ENCODE peak calls at places on chromosomes 13 and 19, in five cellular contexts. T is heart right ventricle; I is CD8-positive, alpha-beta T cell; M is OCI-LY7; D is endothelial cell of umbilical vein. Z is an unnamed sample.

GRCh38 chr13:72694314-72694713 is 33.1 kb downstream of the MZT1 start:
- DNase-seq in I (no peak), M (no peak), T (no peak), D (peak), Z (no peak)

GRCh38 chr13:92537485-92537884 is 689.1 kb upstream of the GPC6 start:
- DNase-seq in I (no peak), D (no peak), M (no peak), T (no peak), Z (no peak)

GRCh38 chr19:4830768-4831265 is 695 bp downstream of the TICAM1 start:
- DNase-seq in M (peak), D (no peak), I (no peak), T (no peak), Z (no peak)

GRCh38 chr19:42253245-42254082 is 1.5 kb downstream of the ERF start:
- DNase-seq in M (peak), I (peak), T (peak), D (peak), Z (peak)

GRCh38 chr13:98206946-98207345 is 29.9 kb upstream of the RNF113B start:
- DNase-seq in M (no peak), T (no peak), D (no peak), I (no peak), Z (no peak)

GRCh38 chr13:27341616-27342015 is 71.0 kb downstream of the RASL11A start:
- DNase-seq in M (no peak), D (no peak), T (no peak), I (no peak), Z (no peak)

GRCh38 chr13:79709526-79709925 is 228.6 kb downstream of the NDFIP2 start:
- DNase-seq in I (no peak), M (no peak), T (no peak), D (peak), Z (no peak)

GRCh38 chr13:34412295-34412694 is 529.8 kb upstream of the NBEA start:
- DNase-seq in D (no peak), T (no peak), I (no peak), M (no peak), Z (no peak)

GRCh38 chr19:47315125-47315821 is 5.6 kb downstream of the C5AR1 start:
- DNase-seq in T (no peak), I (no peak), D (peak), M (no peak), Z (peak)

GRCh38 chr19:48678201-48678600 is 5.4 kb upstream of the NTN5 start:
- DNase-seq in M (no peak), D (no peak), T (no peak), I (no peak), Z (no peak)

GRCh38 chr19:48674921-48675824 is 2.4 kb upstream of the NTN5 start:
- DNase-seq in T (peak), D (peak), I (peak), M (peak), Z (peak)

GRCh38 chr19:48674216-48674809 is 1.5 kb upstream of the NTN5 start:
- DNase-seq in T (no peak), M (no peak), D (no peak), I (no peak), Z (no peak)

GRCh38 chr19:48676887-48677286 is 4.1 kb upstream of the NTN5 start:
- DNase-seq in I (no peak), D (no peak), T (no peak), M (no peak), Z (no peak)

GRCh38 chr19:48676487-48676886 is 3.7 kb upstream of the NTN5 start:
- DNase-seq in I (no peak), T (no peak), M (no peak), D (no peak), Z (no peak)
- H3K27ac ChIP-seq in I (no peak), T (no peak), M (no peak), D (no peak), Z (no peak)

GRCh38 chr19:1229056-1229607 is 8.7 kb downstream of the CBARP start:
- DNase-seq in M (no peak), D (no peak), T (no peak), I (no peak), Z (peak)

GRCh38 chr19:1226522-1227312 is 11.1 kb downstream of the CBARP start:
- DNase-seq in D (no peak), I (no peak), T (no peak), M (no peak), Z (no peak)

GRCh38 chr19:1227655-1228054 is 10.2 kb downstream of the CBARP start:
- DNase-seq in D (no peak), I (no peak), M (no peak), T (no peak), Z (no peak)

GRCh38 chr19:1227313-1227626 is 10.5 kb downstream of the CBARP start:
- DNase-seq in T (no peak), D (no peak), M (no peak), I (no peak), Z (no peak)

DNA sequence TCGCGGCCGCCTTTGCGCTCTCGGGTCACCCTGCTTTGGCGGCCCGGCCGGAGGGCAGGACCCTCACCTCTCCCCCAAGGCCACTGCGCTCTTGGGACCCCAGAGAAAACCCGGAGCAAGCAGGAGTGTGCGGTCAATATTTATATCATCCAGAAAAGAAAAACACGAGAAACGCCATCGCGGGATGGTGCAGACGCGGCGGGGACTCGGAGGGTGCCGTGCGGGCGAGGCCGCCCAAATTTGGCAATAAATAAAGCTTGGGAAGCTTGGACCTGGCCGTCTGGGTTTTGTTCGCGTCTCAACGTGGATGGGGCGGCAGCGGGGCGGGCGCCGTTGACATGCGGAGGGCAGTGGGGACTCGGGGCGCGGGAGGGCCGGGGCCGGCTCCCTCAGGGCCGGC is 9.6 kb downstream of the CBARP start:
- DNase-seq in D (no peak), T (no peak), I (no peak), M (no peak), Z (no peak)
- H3K27ac ChIP-seq in D (no peak), T (no peak), I (no peak), M (no peak), Z (no peak)

GRCh38 chr13:110305544-110305943 is 1.4 kb downstream of the COL4A1 start:
- DNase-seq in M (no peak), D (no peak), I (no peak), T (no peak), Z (no peak)

GRCh38 chr13:110302986-110303385 is 4.0 kb downstream of the COL4A1 start:
- DNase-seq in D (no peak), T (no peak), I (no peak), M (no peak), Z (no peak)

GRCh38 chr13:110303644-110304043 is 3.3 kb downstream of the COL4A1 start:
- DNase-seq in D (no peak), M (no peak), T (no peak), I (no peak), Z (no peak)

GRCh38 chr13:110305001-110305400 is 2.0 kb downstream of the COL4A1 start:
- DNase-seq in D (no peak), M (no peak), T (no peak), I (no peak), Z (no peak)

DNA sequence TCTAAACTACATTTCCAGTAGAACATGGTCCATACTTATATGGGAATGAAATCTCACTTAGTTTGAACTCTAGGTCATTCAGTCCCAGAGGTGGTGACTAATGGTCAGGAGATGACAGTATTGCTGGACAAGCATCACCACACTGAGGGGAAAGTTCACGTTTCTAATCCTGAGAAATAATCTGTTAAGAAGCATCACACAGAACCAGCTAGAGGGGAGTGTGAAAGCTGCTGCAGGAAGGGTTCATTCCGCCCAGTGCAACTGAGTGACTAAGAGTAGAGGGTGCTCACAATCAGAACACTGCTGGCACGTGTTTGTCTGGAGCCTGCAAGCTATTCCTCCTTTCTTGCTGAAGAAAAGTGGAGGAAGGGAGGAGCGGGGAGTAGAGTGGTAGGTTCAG is 2.7 kb downstream of the COL4A1 start:
- DNase-seq in D (no peak), I (no peak), M (no peak), T (no peak), Z (no peak)
- H3K27ac ChIP-seq in D (no peak), I (no peak), M (no peak), T (peak), Z (peak)

GRCh38 chr13:30355839-30356238 is 48.5 kb upstream of the KATNAL1 start:
- DNase-seq in T (no peak), M (no peak), D (no peak), I (no peak), Z (no peak)
- H3K27ac ChIP-seq in T (no peak), M (peak), D (no peak), I (no peak), Z (no peak)

GRCh38 chr19:41206456-41206855 is 12.6 kb upstream of the AXL start:
- DNase-seq in M (no peak), I (no peak), D (no peak), T (no peak), Z (no peak)

GRCh38 chr19:41203371-41203770 is 10.4 kb downstream of the CYP2S1 start:
- DNase-seq in I (no peak), T (no peak), D (no peak), M (no peak), Z (peak)

GRCh38 chr19:41206926-41207750 is 11.9 kb upstream of the AXL start:
- DNase-seq in D (no peak), M (no peak), T (peak), I (no peak), Z (no peak)

DNA sequence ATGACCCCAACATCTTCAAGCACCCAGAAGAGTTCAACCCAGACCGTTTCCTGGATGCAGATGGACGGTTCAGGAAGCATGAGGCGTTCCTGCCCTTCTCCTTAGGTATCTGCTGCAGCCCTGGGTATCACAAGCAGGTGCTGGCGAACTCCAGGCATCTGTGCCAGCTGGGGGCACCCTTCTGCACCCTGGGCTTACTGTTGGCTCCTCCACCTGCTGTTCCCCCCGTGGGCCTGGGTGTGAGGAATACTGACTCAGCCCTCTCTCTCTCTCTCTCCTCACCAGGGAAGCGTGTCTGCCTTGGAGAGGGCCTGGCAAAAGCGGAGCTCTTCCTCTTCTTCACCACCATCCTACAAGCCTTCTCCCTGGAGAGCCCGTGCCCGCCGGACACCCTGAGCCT is 13.0 kb downstream of the CYP2S1 start:
- DNase-seq in M (no peak), I (no peak), T (no peak), D (no peak), Z (no peak)
- H3K27ac ChIP-seq in M (no peak), I (no peak), T (no peak), D (no peak), Z (no peak)

DNA sequence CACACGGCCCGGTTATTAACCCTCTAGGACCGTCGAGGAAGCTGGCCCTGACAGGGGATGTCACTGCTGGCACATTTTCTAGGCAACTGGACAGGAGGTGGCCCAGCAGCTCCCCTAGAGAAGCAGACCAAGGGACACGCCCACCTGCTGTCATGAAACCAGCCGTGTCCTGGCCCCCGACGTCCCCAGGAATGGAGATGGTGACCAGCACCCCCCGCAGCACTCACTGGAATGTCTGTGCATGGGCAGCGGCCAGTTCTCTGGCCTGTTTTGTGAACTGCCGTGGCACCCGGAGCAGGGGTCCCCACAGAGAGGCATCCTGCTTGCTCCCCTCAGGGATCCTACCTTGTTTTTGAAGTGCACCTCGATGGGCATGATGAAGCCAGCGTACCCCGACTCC is 17.9 kb downstream of the MLLT1 start:
- DNase-seq in D (no peak), M (no peak), I (no peak), T (no peak), Z (no peak)
- H3K27ac ChIP-seq in D (no peak), M (no peak), I (no peak), T (no peak), Z (peak)

GRCh38 chr19:15644066-15644741 is 3.5 kb downstream of the CYP4F3 start:
- DNase-seq in I (no peak), M (no peak), T (no peak), D (no peak), Z (no peak)
- H3K27ac ChIP-seq in I (no peak), M (no peak), T (no peak), D (no peak), Z (no peak)

GRCh38 chr19:1087813-1088418 is 7.3 kb downstream of the POLR2E start:
- DNase-seq in D (no peak), I (peak), M (peak), T (no peak), Z (peak)
- H3K27ac ChIP-seq in D (no peak), I (peak), M (peak), T (peak), Z (peak)

Z was measured in upper lobe of left lung.